ENCODE peak calls at places on chromosomes 2 and 18, in ten cellular contexts. R, G, C, Y, T, O, J, K, S and H are unnamed samples.

GRCh38 chr18:58886864-58887612 is 22.4 kb downstream of the ZNF532 start:
- DNase-seq in R (no peak), G (no peak), C (no peak), Y (no peak), T (no peak), O (no peak), J (no peak), K (no peak), S (no peak), H (peak)

GRCh38 chr18:3753116-3753515 is 303.1 kb downstream of the TGIF1 start:
- DNase-seq in R (no peak), G (no peak), C (no peak), Y (no peak), T (no peak), O (no peak), J (no peak), K (no peak), S (no peak), H (no peak)

GRCh38 chr2:109089602-109090300 is 39.3 kb upstream of the SH3RF3 start:
- DNase-seq in R (peak), G (no peak), C (no peak), Y (peak), T (no peak), O (no peak), J (no peak), K (no peak), S (no peak), H (no peak)

GRCh38 chr2:205768815-205769493 is 86.7 kb downstream of the NRP2 start:
- DNase-seq in R (peak), G (no peak), C (peak), Y (peak), T (no peak), O (no peak), J (no peak), K (no peak), S (no peak), H (peak)

GRCh38 chr2:40213071-40213470 is 238.8 kb downstream of the SLC8A1 start:
- DNase-seq in R (peak), G (no peak), C (no peak), Y (peak), T (no peak), O (no peak), J (no peak), K (no peak), S (no peak), H (peak)

GRCh38 chr2:63849381-63850203 is 7.9 kb downstream of the UGP2 start:
- DNase-seq in R (no peak), G (no peak), C (no peak), Y (peak), T (no peak), O (no peak), J (no peak), K (no peak), S (no peak), H (no peak)

GRCh38 chr2:168515502-168515901 is 59.4 kb downstream of the CERS6 start:
- DNase-seq in R (peak), G (no peak), C (peak), Y (peak), T (no peak), O (no peak), J (no peak), K (no peak), S (no peak), H (peak)

GRCh38 chr2:170180031-170180566 is 2.2 kb downstream of the MYO3B start:
- DNase-seq in R (no peak), G (no peak), C (peak), Y (no peak), T (no peak), O (no peak), J (no peak), K (no peak), S (no peak), H (no peak)

GRCh38 chr18:33495278-33495677 is 54.8 kb upstream of the CCDC178 start:
- DNase-seq in R (peak), G (no peak), C (peak), Y (peak), T (no peak), O (peak), J (no peak), K (peak), S (no peak), H (peak)

GRCh38 chr2:112812318-112813042 is 24.1 kb downstream of the IL1B start:
- DNase-seq in R (peak), G (no peak), C (peak), Y (peak), T (no peak), O (no peak), J (no peak), K (no peak), S (no peak), H (peak)

GRCh38 chr18:75544496-75544895 is 117.0 kb upstream of the SMIM21 start:
- DNase-seq in R (peak), G (no peak), C (peak), Y (peak), T (no peak), O (no peak), J (no peak), K (no peak), S (no peak), H (peak)

GRCh38 chr2:26598336-26599006 is 42.7 kb downstream of the CIB4 start:
- DNase-seq in R (no peak), G (peak), C (no peak), Y (no peak), T (no peak), O (no peak), J (no peak), K (no peak), S (peak), H (no peak)

GRCh38 chr2:110991951-110992350 is 128.8 kb upstream of the BCL2L11 start:
- DNase-seq in R (no peak), G (no peak), C (no peak), Y (no peak), T (no peak), O (no peak), J (no peak), K (no peak), S (no peak), H (no peak)

GRCh38 chr2:205369813-205370212 is 312.5 kb upstream of the NRP2 start:
- DNase-seq in R (no peak), G (no peak), C (no peak), Y (no peak), T (no peak), O (no peak), J (no peak), K (no peak), S (no peak), H (no peak)

GRCh38 chr2:69770193-69770702 is 28.3 kb downstream of the ANXA4 start:
- DNase-seq in R (peak), G (no peak), C (peak), Y (peak), T (no peak), O (peak), J (no peak), K (no peak), S (peak), H (peak)

GRCh38 chr2:150517951-150518680 is 30.6 kb upstream of the RND3 start:
- DNase-seq in R (peak), G (no peak), C (peak), Y (peak), T (no peak), O (no peak), J (no peak), K (no peak), S (no peak), H (peak)

GRCh38 chr2:176391020-176391419 is 121.8 kb downstream of the MTX2 start:
- DNase-seq in R (no peak), G (no peak), C (no peak), Y (no peak), T (no peak), O (no peak), J (no peak), K (no peak), S (no peak), H (no peak)

GRCh38 chr2:121634354-121635307 is 14.6 kb downstream of the CLASP1 start:
- DNase-seq in R (peak), G (no peak), C (peak), Y (peak), T (no peak), O (no peak), J (no peak), K (peak), S (no peak), H (peak)

GRCh38 chr2:215357660-215358059 is 45.8 kb downstream of the ATIC start:
- DNase-seq in R (no peak), G (no peak), C (no peak), Y (peak), T (no peak), O (no peak), J (no peak), K (no peak), S (no peak), H (no peak)

GRCh38 chr2:145022021-145022670 is 502.2 kb upstream of the ZEB2 start:
- DNase-seq in R (no peak), G (no peak), C (no peak), Y (peak), T (no peak), O (no peak), J (no peak), K (no peak), S (no peak), H (peak)

GRCh38 chr2:81650048-81650971 is 1345.8 kb upstream of the LRRTM1 start:
- DNase-seq in R (no peak), G (no peak), C (peak), Y (no peak), T (no peak), O (no peak), J (no peak), K (no peak), S (no peak), H (peak)

GRCh38 chr2:207182916-207183315 is 17.2 kb upstream of the KLF7 start:
- DNase-seq in R (no peak), G (no peak), C (no peak), Y (peak), T (no peak), O (no peak), J (no peak), K (no peak), S (no peak), H (no peak)

GRCh38 chr2:119283873-119284331 is 60.3 kb downstream of the STEAP3 start:
- DNase-seq in R (peak), G (peak), C (peak), Y (peak), T (no peak), O (no peak), J (no peak), K (no peak), S (no peak), H (no peak)